ENCODE peak calls at places on chromosomes 7 and 10, in four cellular contexts. Q is bronchial epithelial cell, T is MCF 10A, G is HCT116. A is an unnamed sample.

GRCh38 chr7:155803418-155804376 is 8.6 kb downstream of the SHH start:
- DNase-seq in G (no peak), T (no peak), Q (peak), A (peak)

GRCh38 chr7:77687100-77687746 is 9.0 kb upstream of the RSBN1L start:
- DNase-seq in T (no peak), G (no peak), Q (peak), A (no peak)

GRCh38 chr10:62545667-62546066 is 171.5 kb downstream of the ZNF365 start:
- DNase-seq in Q (no peak), G (no peak), T (peak), A (no peak)

GRCh38 chr10:46537309-46537708 is 19.1 kb downstream of the GPRIN2 start:
- DNase-seq in Q (no peak), T (no peak), G (no peak), A (no peak)

GRCh38 chr10:74502963-74503608 is 323.3 kb upstream of the KAT6B start:
- DNase-seq in T (peak), Q (peak), G (peak), A (no peak)

GRCh38 chr7:146359181-146359580 is 242.6 kb downstream of the CNTNAP2 start:
- DNase-seq in T (no peak), Q (no peak), G (no peak), A (no peak)

GRCh38 chr7:514651-515598 is 4.7 kb downstream of the PDGFA start:
- DNase-seq in G (no peak), T (no peak), Q (peak), A (no peak)

GRCh38 chr10:124903119-124903518 is 38.8 kb upstream of the ZRANB1 start:
- DNase-seq in Q (no peak), T (peak), G (no peak), A (no peak)

GRCh38 chr10:29414501-29414900 is 125.6 kb downstream of the LYZL1 start:
- DNase-seq in T (no peak), G (no peak), Q (no peak), A (no peak)

GRCh38 chr10:4240641-4241197 is 455.7 kb upstream of the KLF6 start:
- DNase-seq in Q (no peak), T (no peak), G (no peak), A (no peak)

GRCh38 chr10:103648951-103649532 is 155.5 kb downstream of the NEURL1 start:
- DNase-seq in G (no peak), Q (no peak), T (peak), A (no peak)

GRCh38 chr7:97565665-97566064 is 166.2 kb upstream of the TAC1 start:
- DNase-seq in T (no peak), Q (no peak), G (no peak), A (no peak)

GRCh38 chr10:24849051-24849450 is 103.4 kb downstream of the PRTFDC1 start:
- DNase-seq in Q (peak), T (no peak), G (no peak), A (no peak)

GRCh38 chr10:31215052-31215451 is 104.0 kb upstream of the ZEB1 start:
- DNase-seq in T (no peak), Q (no peak), G (no peak), A (no peak)

GRCh38 chr7:106757846-106758245 is 96.9 kb upstream of the CCDC71L start:
- DNase-seq in Q (peak), G (no peak), T (peak), A (no peak)

GRCh38 chr7:75854233-75854632 is 24.6 kb upstream of the RHBDD2 start:
- DNase-seq in T (peak), Q (no peak), G (no peak), A (no peak)

GRCh38 chr7:67937717-67938191 is 941.1 kb downstream of the TYW1 start:
- DNase-seq in Q (peak), G (no peak), T (no peak), A (no peak)

GRCh38 chr10:93413252-93413689 is 68.9 kb downstream of the MYOF start:
- DNase-seq in Q (peak), T (no peak), G (no peak), A (no peak)

GRCh38 chr7:159119026-159119741 is 25.5 kb downstream of the VIPR2 start:
- DNase-seq in T (no peak), G (no peak), Q (no peak), A (no peak)

GRCh38 chr7:120949393-120949799 is 1.2 kb upstream of the ING3 start:
- DNase-seq in T (no peak), G (no peak), Q (peak), A (no peak)

GRCh38 chr7:70406419-70407189 is 725.3 kb upstream of the GALNT17 start:
- DNase-seq in Q (no peak), G (no peak), T (no peak), A (no peak)

GRCh38 chr10:89978081-89978480 is 276.7 kb downstream of the KIF20B start:
- DNase-seq in T (no peak), Q (no peak), G (no peak), A (no peak)

GRCh38 chr7:151736403-151736909 is 140.5 kb downstream of the PRKAG2 start:
- DNase-seq in T (peak), G (peak), Q (peak), A (peak)

GRCh38 chr10:90458571-90458970 is 399.3 kb downstream of the HTR7 start:
- DNase-seq in Q (no peak), T (no peak), G (no peak), A (no peak)

GRCh38 chr7:75565129-75565528 is 73.0 kb downstream of the SPDYE5 start:
- DNase-seq in T (peak), G (no peak), Q (peak), A (peak)

GRCh38 chr7:42580061-42580460 is 331.8 kb downstream of the C7orf25 start:
- DNase-seq in T (no peak), G (no peak), Q (no peak), A (no peak)

GRCh38 chr10:86367339-86367951 is 850 bp upstream of the GRID1 start:
- DNase-seq in G (no peak), T (no peak), Q (no peak), A (no peak)

GRCh38 chr10:60237977-60238376 is 151.7 kb downstream of the ANK3 start:
- DNase-seq in Q (peak), G (no peak), T (peak), A (no peak)

GRCh38 chr7:101165958-101166602 is 711 bp upstream of the VGF start:
- DNase-seq in G (no peak), T (no peak), Q (no peak), A (no peak)

GRCh38 chr7:39035156-39035555 is 57.4 kb downstream of the POU6F2 start:
- DNase-seq in Q (no peak), T (no peak), G (no peak), A (no peak)

GRCh38 chr7:14835399-14835798 is 67.2 kb downstream of the DGKB start:
- DNase-seq in T (no peak), Q (no peak), G (no peak), A (no peak)

GRCh38 chr7:80611353-80611752 is 27.1 kb upstream of the CD36 start:
- DNase-seq in G (no peak), Q (no peak), T (no peak), A (no peak)

GRCh38 chr10:106355450-106355849 is 809.1 kb downstream of the SORCS1 start:
- DNase-seq in Q (peak), T (peak), G (no peak), A (no peak)

GRCh38 chr7:143331179-143331825 is 15.4 kb downstream of the CLCN1 start:
- DNase-seq in G (no peak), T (peak), Q (peak), A (peak)

GRCh38 chr10:80529604-80530003 is 8.1 kb upstream of the SH2D4B start:
- DNase-seq in G (no peak), T (no peak), Q (no peak), A (no peak)

GRCh38 chr10:54613162-54613561 is 187.9 kb downstream of the PCDH15 start:
- DNase-seq in Q (peak), T (no peak), G (no peak), A (no peak)

GRCh38 chr7:102471791-102472125 is 7.0 kb downstream of the POLR2J start:
- DNase-seq in Q (no peak), T (no peak), G (no peak), A (no peak)

GRCh38 chr10:101035916-101036702 is 5.1 kb downstream of the SFXN3 start:
- DNase-seq in Q (no peak), G (no peak), T (no peak), A (no peak)

GRCh38 chr7:120856621-120857352 is 1.2 kb downstream of the TSPAN12 start:
- DNase-seq in G (peak), T (no peak), Q (peak), A (peak)

GRCh38 chr10:44962870-44963738 is 3.5 kb downstream of the RASSF4 start:
- DNase-seq in G (no peak), T (no peak), Q (no peak), A (no peak)

GRCh38 chr7:6008668-6009611 is at the start of the genes AIMP2 and PMS2:
- DNase-seq in Q (peak), G (peak), T (peak), A (peak)
- TF ChIP-seq CTCF in Q (peak), G (no peak), T (no peak), A (no peak)

GRCh38 chr7:50112250-50112649 is 19.2 kb upstream of the ZPBP start:
- DNase-seq in T (no peak), G (no peak), Q (no peak), A (no peak)
- TF ChIP-seq CTCF in T (no peak), G (no peak), Q (no peak), A (no peak)

DNA sequence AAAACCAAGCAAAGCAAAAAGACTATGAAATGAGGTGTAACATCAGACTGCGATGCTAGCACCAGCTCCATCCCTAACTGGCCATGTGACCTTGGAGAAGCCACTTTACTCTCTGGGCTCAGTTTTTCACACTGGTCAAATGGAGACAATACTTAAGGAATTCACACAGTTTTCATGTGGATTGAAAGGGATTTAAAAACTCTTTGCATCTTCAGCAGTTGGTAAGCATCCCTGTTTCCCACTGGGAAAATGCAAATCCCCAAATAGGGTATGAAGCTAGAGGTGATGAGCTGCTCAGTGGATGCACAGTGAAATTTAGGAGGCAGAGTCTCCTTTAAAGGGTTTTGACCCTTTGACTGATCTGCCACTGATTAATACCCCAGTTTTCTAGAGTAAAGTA is 240.7 kb downstream of the SORCS3 start:
- DNase-seq in G (no peak), T (no peak), Q (no peak), A (no peak)
- TF ChIP-seq CTCF in G (no peak), T (no peak), Q (no peak), A (no peak)

GRCh38 chr7:1593091-1593866 is 23.4 kb upstream of the PSMG3 start:
- DNase-seq in T (peak), G (no peak), Q (no peak), A (peak)
- TF ChIP-seq CTCF in T (no peak), G (peak), Q (peak), A (peak)